ENCODE peak calls at places on chromosomes 3 and 15, in eight cellular contexts. One of them, this sample, is unnamed.

GRCh38 chr3:62529230-62529629 is 155.9 kb upstream of the FEZF2 start:
- DNase-seq in HepG2: peak; percentile 9
- DNase-seq in PC-9: no peak
- DNase-seq in astrocyte: peak; percentile 15
- DNase-seq in GM23338: peak; percentile 88
- DNase-seq in fibroblast of lung: peak; percentile 19
- DNase-seq in HCT116: no peak
- DNase-seq in H9: peak; percentile 70
- DNase-seq in this sample: peak; percentile 16

GRCh38 chr3:120326784-120327183 is 22.4 kb downstream of the LRRC58 start:
- DNase-seq in HepG2: no peak
- DNase-seq in PC-9: no peak
- DNase-seq in astrocyte: no peak
- DNase-seq in GM23338: no peak
- DNase-seq in fibroblast of lung: no peak
- DNase-seq in HCT116: no peak
- DNase-seq in H9: no peak
- DNase-seq in this sample: no peak

GRCh38 chr15:39140060-39140604 is 440.7 kb upstream of the THBS1 start:
- DNase-seq in HepG2: peak; percentile 67
- DNase-seq in PC-9: peak; percentile 73
- DNase-seq in astrocyte: peak; percentile 97
- DNase-seq in GM23338: peak; percentile 12
- DNase-seq in fibroblast of lung: peak; percentile 98
- DNase-seq in HCT116: no peak
- DNase-seq in H9: no peak
- DNase-seq in this sample: no peak

GRCh38 chr3:112357888-112358287 is 24.9 kb downstream of the CD200 start:
- DNase-seq in HepG2: no peak
- DNase-seq in PC-9: no peak
- DNase-seq in astrocyte: no peak
- DNase-seq in GM23338: no peak
- DNase-seq in fibroblast of lung: no peak
- DNase-seq in HCT116: no peak
- DNase-seq in H9: no peak
- DNase-seq in this sample: no peak

GRCh38 chr3:150106752-150107428 is 136.2 kb upstream of the PFN2 start:
- DNase-seq in HepG2: no peak
- DNase-seq in PC-9: peak; percentile 75
- DNase-seq in astrocyte: peak; percentile 90
- DNase-seq in GM23338: no peak
- DNase-seq in fibroblast of lung: peak; percentile 91
- DNase-seq in HCT116: no peak
- DNase-seq in H9: no peak
- DNase-seq in this sample: no peak

GRCh38 chr3:69531975-69532827 is 146.3 kb upstream of the FRMD4B start:
- DNase-seq in HepG2: no peak
- DNase-seq in PC-9: no peak
- DNase-seq in astrocyte: no peak
- DNase-seq in GM23338: no peak
- DNase-seq in fibroblast of lung: no peak
- DNase-seq in HCT116: no peak
- DNase-seq in H9: no peak
- DNase-seq in this sample: no peak

GRCh38 chr3:31041161-31041978 is 146.9 kb upstream of the GADL1 start:
- DNase-seq in HepG2: peak; percentile 25
- DNase-seq in PC-9: peak; percentile 96
- DNase-seq in astrocyte: peak; percentile 96
- DNase-seq in GM23338: peak; percentile 76
- DNase-seq in fibroblast of lung: peak; percentile 97
- DNase-seq in HCT116: peak; percentile 64
- DNase-seq in H9: peak; percentile 80
- DNase-seq in this sample: no peak

GRCh38 chr3:132749786-132750185 is 27.6 kb upstream of the NPHP3 start:
- DNase-seq in HepG2: no peak
- DNase-seq in PC-9: no peak
- DNase-seq in astrocyte: peak; percentile 2
- DNase-seq in GM23338: no peak
- DNase-seq in fibroblast of lung: peak; percentile 29
- DNase-seq in HCT116: no peak
- DNase-seq in H9: no peak
- DNase-seq in this sample: no peak

GRCh38 chr15:42156266-42156922 is at the start of gene PLA2G4F:
- DNase-seq in HepG2: no peak
- DNase-seq in PC-9: peak; percentile 76
- DNase-seq in astrocyte: no peak
- DNase-seq in GM23338: no peak
- DNase-seq in fibroblast of lung: no peak
- DNase-seq in HCT116: no peak
- DNase-seq in H9: peak; percentile 54
- DNase-seq in this sample: no peak
- H3K4me2 ChIP-seq in HepG2: peak within 1 kb of the TSS; percentile 72
- H3K4me2 ChIP-seq in PC-9: peak within 1 kb of the TSS; percentile 74
- H3K4me2 ChIP-seq in astrocyte: no peak within 1 kb of the TSS
- H3K4me2 ChIP-seq in GM23338: no peak within 1 kb of the TSS
- H3K4me2 ChIP-seq in fibroblast of lung: no peak within 1 kb of the TSS
- H3K4me2 ChIP-seq in HCT116: peak within 1 kb of the TSS; percentile 32
- H3K4me2 ChIP-seq in H9: no peak within 1 kb of the TSS
- H3K4me2 ChIP-seq in this sample: no peak within 1 kb of the TSS

DNA sequence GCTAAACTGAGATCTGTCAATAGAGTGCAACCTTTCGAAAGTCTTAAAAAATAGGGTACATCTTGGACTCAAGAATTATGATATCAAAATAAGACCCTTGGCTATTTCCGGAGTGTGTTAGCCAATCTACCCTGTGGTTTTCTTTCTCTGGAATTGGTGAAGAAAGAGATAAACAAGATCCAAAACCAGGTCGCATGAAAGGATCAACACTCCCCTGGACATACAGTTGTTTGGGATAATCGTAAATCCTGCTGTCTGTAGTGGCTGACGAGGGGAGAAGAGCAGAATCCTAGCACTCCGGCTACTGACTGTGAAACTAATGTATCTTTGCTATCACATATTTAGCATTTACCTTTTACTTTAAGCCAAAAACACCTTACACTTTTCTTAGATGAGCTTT is 30.9 kb downstream of the FNDC3B start:
- DNase-seq in HepG2: no peak
- DNase-seq in PC-9: no peak
- DNase-seq in astrocyte: no peak
- DNase-seq in GM23338: no peak
- DNase-seq in fibroblast of lung: no peak
- DNase-seq in HCT116: no peak
- DNase-seq in H9: no peak
- DNase-seq in this sample: no peak
- H3K4me2 ChIP-seq in HepG2: peak overlapping the region; percentile 14
- H3K4me2 ChIP-seq in PC-9: no peak overlapping the region
- H3K4me2 ChIP-seq in astrocyte: no peak overlapping the region
- H3K4me2 ChIP-seq in GM23338: no peak overlapping the region
- H3K4me2 ChIP-seq in fibroblast of lung: no peak overlapping the region
- H3K4me2 ChIP-seq in HCT116: no peak overlapping the region
- H3K4me2 ChIP-seq in H9: no peak overlapping the region
- H3K4me2 ChIP-seq in this sample: no peak overlapping the region

DNA sequence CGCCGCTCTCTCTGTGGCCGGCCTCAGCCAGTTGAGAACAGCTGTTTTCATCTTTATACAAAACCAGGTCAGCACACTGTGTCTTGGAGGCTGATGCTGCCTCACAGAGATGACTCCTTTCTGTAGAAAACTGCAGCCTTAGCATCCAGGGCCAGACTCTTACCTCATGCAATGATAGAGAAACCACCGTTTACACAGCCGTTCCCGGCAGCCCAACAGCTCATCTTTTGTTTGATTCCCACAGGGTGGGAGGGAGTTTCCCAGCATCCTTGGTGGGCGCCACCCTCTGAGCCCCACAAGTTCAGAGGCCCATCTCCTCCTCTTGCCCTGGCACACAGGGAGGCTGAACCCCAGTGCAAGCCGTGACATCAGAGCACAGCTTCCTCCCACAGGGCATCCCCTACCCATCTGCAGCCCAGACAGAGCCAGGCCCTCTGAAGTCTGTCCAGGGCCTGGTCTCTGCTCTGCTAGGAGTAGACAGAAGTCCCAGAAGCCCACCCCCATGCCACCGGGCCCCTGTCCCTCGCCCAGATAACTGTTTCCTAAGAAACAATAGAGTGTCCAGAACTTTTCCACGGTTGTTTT is 105.0 kb downstream of the LRRK1 start:
- DNase-seq in HepG2: no peak
- DNase-seq in PC-9: no peak
- DNase-seq in astrocyte: peak; percentile 81
- DNase-seq in GM23338: no peak
- DNase-seq in fibroblast of lung: peak; percentile 84
- DNase-seq in HCT116: no peak
- DNase-seq in H9: peak; percentile 10
- DNase-seq in this sample: no peak
- H3K4me2 ChIP-seq in HepG2: no peak overlapping the region
- H3K4me2 ChIP-seq in PC-9: no peak overlapping the region
- H3K4me2 ChIP-seq in astrocyte: no peak overlapping the region
- H3K4me2 ChIP-seq in GM23338: no peak overlapping the region
- H3K4me2 ChIP-seq in fibroblast of lung: no peak overlapping the region
- H3K4me2 ChIP-seq in HCT116: no peak overlapping the region
- H3K4me2 ChIP-seq in H9: no peak overlapping the region
- H3K4me2 ChIP-seq in this sample: no peak overlapping the region

GRCh38 chr3:118550556-118550955 is 484.1 kb downstream of the IGSF11 start:
- DNase-seq in HepG2: no peak
- DNase-seq in PC-9: no peak
- DNase-seq in astrocyte: no peak
- DNase-seq in GM23338: no peak
- DNase-seq in fibroblast of lung: no peak
- DNase-seq in HCT116: no peak
- DNase-seq in H9: no peak
- DNase-seq in this sample: no peak
- H3K4me2 ChIP-seq in HepG2: no peak overlapping the region
- H3K4me2 ChIP-seq in PC-9: no peak overlapping the region
- H3K4me2 ChIP-seq in astrocyte: no peak overlapping the region
- H3K4me2 ChIP-seq in GM23338: no peak overlapping the region
- H3K4me2 ChIP-seq in fibroblast of lung: no peak overlapping the region
- H3K4me2 ChIP-seq in HCT116: no peak overlapping the region
- H3K4me2 ChIP-seq in H9: no peak overlapping the region
- H3K4me2 ChIP-seq in this sample: no peak overlapping the region

GRCh38 chr3:4633078-4634004 is 140.2 kb downstream of the ITPR1 start:
- DNase-seq in HepG2: peak; percentile 52
- DNase-seq in PC-9: peak; percentile 43
- DNase-seq in astrocyte: peak; percentile 61
- DNase-seq in GM23338: peak; percentile 79
- DNase-seq in fibroblast of lung: peak; percentile 65
- DNase-seq in HCT116: peak; percentile 37
- DNase-seq in H9: no peak
- DNase-seq in this sample: peak; percentile 57

GRCh38 chr3:4634894-4635293 is 141.7 kb downstream of the ITPR1 start:
- DNase-seq in HepG2: no peak
- DNase-seq in PC-9: no peak
- DNase-seq in astrocyte: no peak
- DNase-seq in GM23338: no peak
- DNase-seq in fibroblast of lung: no peak
- DNase-seq in HCT116: no peak
- DNase-seq in H9: no peak
- DNase-seq in this sample: no peak

GRCh38 chr3:4627651-4628375 is 134.7 kb downstream of the ITPR1 start:
- DNase-seq in HepG2: no peak
- DNase-seq in PC-9: no peak
- DNase-seq in astrocyte: no peak
- DNase-seq in GM23338: no peak
- DNase-seq in fibroblast of lung: no peak
- DNase-seq in HCT116: no peak
- DNase-seq in H9: no peak
- DNase-seq in this sample: no peak

DNA sequence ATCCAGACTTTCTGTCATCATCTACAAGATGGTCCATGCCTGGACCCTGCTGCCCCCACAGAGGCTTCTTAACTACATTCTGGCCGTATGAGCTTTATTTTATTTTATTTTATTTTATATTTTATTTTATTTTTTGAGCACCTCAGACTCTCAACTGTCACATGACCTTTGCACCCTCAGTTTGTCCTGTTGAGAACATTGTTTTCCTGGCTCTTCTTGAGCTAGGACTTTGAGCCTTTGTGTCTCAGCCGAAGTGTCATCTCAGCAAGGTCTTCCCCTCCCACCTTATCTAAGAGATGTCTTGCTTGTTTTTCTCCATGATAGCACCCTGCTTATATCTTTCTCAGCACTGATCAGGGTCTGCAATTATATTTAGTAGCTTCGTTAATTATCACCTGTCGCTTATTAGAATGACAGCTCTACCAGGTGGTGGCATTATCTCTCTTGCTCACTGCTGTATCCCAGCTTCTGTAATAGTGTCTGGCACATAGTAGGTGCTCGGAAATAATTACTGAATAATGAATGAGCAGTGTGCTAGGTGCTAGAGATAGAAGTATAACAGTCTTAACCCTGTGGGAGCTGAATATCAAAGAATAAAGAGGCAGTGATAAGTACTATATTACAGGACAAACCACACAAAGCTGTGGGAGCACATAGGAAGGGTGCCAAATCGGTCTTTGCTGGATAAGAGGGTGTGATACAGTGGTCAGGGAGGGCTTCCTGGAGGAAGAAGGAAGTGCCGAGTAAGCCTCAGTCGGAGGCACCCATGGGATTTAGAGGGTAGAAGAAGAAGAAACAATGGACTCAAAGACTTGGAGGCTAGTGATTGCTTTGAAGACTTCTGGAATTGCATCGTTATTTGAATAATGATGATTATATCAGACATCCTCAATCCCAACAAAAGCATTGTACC is 136.2 kb downstream of the ITPR1 start:
- DNase-seq in HepG2: no peak
- DNase-seq in PC-9: no peak
- DNase-seq in astrocyte: no peak
- DNase-seq in GM23338: no peak
- DNase-seq in fibroblast of lung: no peak
- DNase-seq in HCT116: no peak
- DNase-seq in H9: no peak
- DNase-seq in this sample: no peak
- H3K4me2 ChIP-seq in HepG2: no peak overlapping the region
- H3K4me2 ChIP-seq in PC-9: no peak overlapping the region
- H3K4me2 ChIP-seq in astrocyte: no peak overlapping the region
- H3K4me2 ChIP-seq in GM23338: no peak overlapping the region
- H3K4me2 ChIP-seq in fibroblast of lung: no peak overlapping the region
- H3K4me2 ChIP-seq in HCT116: no peak overlapping the region
- H3K4me2 ChIP-seq in H9: no peak overlapping the region
- H3K4me2 ChIP-seq in this sample: no peak overlapping the region

DNA sequence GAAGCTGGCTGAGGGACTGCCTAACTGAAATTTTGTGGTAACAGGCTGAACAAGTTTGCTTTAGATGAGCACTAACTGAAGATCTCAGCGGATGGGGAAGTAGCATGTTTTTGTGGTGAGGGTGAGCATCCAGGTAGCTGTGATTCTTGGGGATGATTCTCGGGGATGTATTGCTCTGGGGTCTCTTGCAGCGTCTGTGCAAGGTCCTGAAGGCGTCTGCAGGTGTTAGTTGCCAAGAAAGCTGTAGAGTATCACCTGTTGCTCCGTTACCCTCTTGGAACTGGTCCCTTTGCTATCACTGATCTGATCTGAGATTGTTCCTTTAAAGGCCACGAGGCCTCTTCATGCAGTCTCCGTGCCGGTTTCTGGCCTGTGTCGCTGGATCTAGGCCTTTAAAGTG is 6.0 kb downstream of the TMED3 start:
- DNase-seq in HepG2: no peak
- DNase-seq in PC-9: no peak
- DNase-seq in astrocyte: no peak
- DNase-seq in GM23338: no peak
- DNase-seq in fibroblast of lung: no peak
- DNase-seq in HCT116: no peak
- DNase-seq in H9: no peak
- DNase-seq in this sample: no peak
- H3K4me2 ChIP-seq in HepG2: no peak overlapping the region
- H3K4me2 ChIP-seq in PC-9: no peak overlapping the region
- H3K4me2 ChIP-seq in astrocyte: no peak overlapping the region
- H3K4me2 ChIP-seq in GM23338: no peak overlapping the region
- H3K4me2 ChIP-seq in fibroblast of lung: no peak overlapping the region
- H3K4me2 ChIP-seq in HCT116: no peak overlapping the region
- H3K4me2 ChIP-seq in H9: no peak overlapping the region
- H3K4me2 ChIP-seq in this sample: no peak overlapping the region

This sample was measured in OCI-LY7.